ENCODE peak calls at places on chromosomes 1 and 21, in eight cellular contexts. One of them, this sample, is unnamed.

GRCh38 chr1:22048351-22049192 is 3.9 kb upstream of the CDC42 start:
- DNase-seq in sciatic nerve: no peak
- DNase-seq in Right ventricle myocardium superior: no peak
- DNase-seq in GM06990: no peak
- DNase-seq in stromal cell of bone marrow: no peak
- DNase-seq in hippocampal formation: no peak
- DNase-seq in anterior cingulate cortex: no peak
- DNase-seq in NCI-H1105: no peak
- DNase-seq in this sample: no peak

GRCh38 chr1:164801791-164802572 is 243.0 kb downstream of the PBX1 start:
- DNase-seq in hippocampal formation: peak; percentile 32
- DNase-seq in stromal cell of bone marrow: no peak
- DNase-seq in Right ventricle myocardium superior: no peak
- DNase-seq in anterior cingulate cortex: no peak
- DNase-seq in NCI-H1105: no peak
- DNase-seq in GM06990: no peak
- DNase-seq in sciatic nerve: no peak
- DNase-seq in this sample: no peak

GRCh38 chr1:39959651-39960333 is 4.8 kb downstream of the MFSD2A start:
- DNase-seq in stromal cell of bone marrow: no peak
- DNase-seq in sciatic nerve: no peak
- DNase-seq in Right ventricle myocardium superior: no peak
- DNase-seq in hippocampal formation: no peak
- DNase-seq in GM06990: no peak
- DNase-seq in anterior cingulate cortex: no peak
- DNase-seq in NCI-H1105: no peak
- DNase-seq in this sample: no peak

GRCh38 chr21:43979654-43980053 is 32.5 kb upstream of the TRAPPC10 start:
- DNase-seq in NCI-H1105: no peak
- DNase-seq in sciatic nerve: no peak
- DNase-seq in hippocampal formation: no peak
- DNase-seq in GM06990: no peak
- DNase-seq in stromal cell of bone marrow: no peak
- DNase-seq in Right ventricle myocardium superior: no peak
- DNase-seq in anterior cingulate cortex: peak; percentile 15
- DNase-seq in this sample: no peak

GRCh38 chr21:37207441-37208009 is 59.6 kb downstream of the VPS26C start:
- DNase-seq in Right ventricle myocardium superior: no peak
- DNase-seq in NCI-H1105: no peak
- DNase-seq in hippocampal formation: no peak
- DNase-seq in sciatic nerve: no peak
- DNase-seq in stromal cell of bone marrow: no peak
- DNase-seq in GM06990: peak; percentile 68
- DNase-seq in anterior cingulate cortex: no peak
- DNase-seq in this sample: peak; percentile 35

GRCh38 chr1:38728176-38728908 is 131.2 kb downstream of the RRAGC start:
- DNase-seq in stromal cell of bone marrow: peak; percentile 65
- DNase-seq in sciatic nerve: peak; percentile 73
- DNase-seq in hippocampal formation: peak; percentile 8
- DNase-seq in GM06990: no peak
- DNase-seq in anterior cingulate cortex: peak; percentile 53
- DNase-seq in NCI-H1105: no peak
- DNase-seq in Right ventricle myocardium superior: peak; percentile 64
- DNase-seq in this sample: peak; percentile 12

GRCh38 chr1:67685558-67686271 is 714 bp downstream of the GADD45A start:
- DNase-seq in GM06990: peak; percentile 65
- DNase-seq in sciatic nerve: peak; percentile 80
- DNase-seq in Right ventricle myocardium superior: peak; percentile 66
- DNase-seq in hippocampal formation: no peak
- DNase-seq in stromal cell of bone marrow: no peak
- DNase-seq in anterior cingulate cortex: peak; percentile 62
- DNase-seq in NCI-H1105: no peak
- DNase-seq in this sample: peak; percentile 53

GRCh38 chr1:41538741-41539415 is 54.4 kb upstream of the EDN2 start:
- DNase-seq in hippocampal formation: no peak
- DNase-seq in sciatic nerve: peak; percentile 39
- DNase-seq in GM06990: no peak
- DNase-seq in NCI-H1105: no peak
- DNase-seq in stromal cell of bone marrow: no peak
- DNase-seq in Right ventricle myocardium superior: no peak
- DNase-seq in anterior cingulate cortex: no peak
- DNase-seq in this sample: peak; percentile 2

GRCh38 chr1:19596065-19596718 is 47.9 kb upstream of the NBL1 start:
- DNase-seq in stromal cell of bone marrow: no peak
- DNase-seq in GM06990: no peak
- DNase-seq in NCI-H1105: peak; percentile 26
- DNase-seq in hippocampal formation: peak; percentile 72
- DNase-seq in sciatic nerve: no peak
- DNase-seq in anterior cingulate cortex: no peak
- DNase-seq in Right ventricle myocardium superior: no peak
- DNase-seq in this sample: no peak

GRCh38 chr1:17563494-17564281 is 24.2 kb downstream of the ARHGEF10L start:
- DNase-seq in Right ventricle myocardium superior: peak; percentile 76
- DNase-seq in NCI-H1105: no peak
- DNase-seq in anterior cingulate cortex: no peak
- DNase-seq in stromal cell of bone marrow: no peak
- DNase-seq in hippocampal formation: peak; percentile 11
- DNase-seq in GM06990: no peak
- DNase-seq in sciatic nerve: no peak
- DNase-seq in this sample: peak; percentile 65

GRCh38 chr1:44002606-44003157 is 11.3 kb downstream of the CCDC24 start:
- DNase-seq in NCI-H1105: no peak
- DNase-seq in Right ventricle myocardium superior: no peak
- DNase-seq in hippocampal formation: no peak
- DNase-seq in anterior cingulate cortex: no peak
- DNase-seq in sciatic nerve: no peak
- DNase-seq in GM06990: no peak
- DNase-seq in stromal cell of bone marrow: no peak
- DNase-seq in this sample: no peak

GRCh38 chr1:154520333-154520732 is 18.1 kb upstream of the SHE start:
- DNase-seq in stromal cell of bone marrow: peak; percentile 18
- DNase-seq in sciatic nerve: no peak
- DNase-seq in hippocampal formation: no peak
- DNase-seq in anterior cingulate cortex: no peak
- DNase-seq in NCI-H1105: no peak
- DNase-seq in GM06990: no peak
- DNase-seq in Right ventricle myocardium superior: no peak
- DNase-seq in this sample: no peak

GRCh38 chr1:86583593-86583992 is 36.7 kb downstream of the CLCA4 start:
- DNase-seq in GM06990: no peak
- DNase-seq in hippocampal formation: no peak
- DNase-seq in sciatic nerve: no peak
- DNase-seq in Right ventricle myocardium superior: no peak
- DNase-seq in anterior cingulate cortex: no peak
- DNase-seq in stromal cell of bone marrow: no peak
- DNase-seq in NCI-H1105: no peak
- DNase-seq in this sample: no peak

GRCh38 chr1:98386675-98387440 is 274.7 kb upstream of the SNX7 start:
- DNase-seq in stromal cell of bone marrow: no peak
- DNase-seq in Right ventricle myocardium superior: no peak
- DNase-seq in sciatic nerve: no peak
- DNase-seq in NCI-H1105: peak; percentile 22
- DNase-seq in hippocampal formation: no peak
- DNase-seq in anterior cingulate cortex: no peak
- DNase-seq in GM06990: no peak
- DNase-seq in this sample: no peak

GRCh38 chr1:19353596-19353995 is 41.5 kb downstream of the SLC66A1 start:
- DNase-seq in GM06990: no peak
- DNase-seq in hippocampal formation: no peak
- DNase-seq in sciatic nerve: no peak
- DNase-seq in anterior cingulate cortex: no peak
- DNase-seq in NCI-H1105: no peak
- DNase-seq in stromal cell of bone marrow: no peak
- DNase-seq in Right ventricle myocardium superior: no peak
- DNase-seq in this sample: no peak

GRCh38 chr1:111406325-111406768 is 21.2 kb downstream of the OVGP1 start:
- DNase-seq in NCI-H1105: peak; percentile 3
- DNase-seq in Right ventricle myocardium superior: no peak
- DNase-seq in sciatic nerve: no peak
- DNase-seq in stromal cell of bone marrow: no peak
- DNase-seq in anterior cingulate cortex: no peak
- DNase-seq in hippocampal formation: no peak
- DNase-seq in GM06990: peak; percentile 64
- DNase-seq in this sample: peak; percentile 91

GRCh38 chr1:38865112-38865715 is 5.6 kb upstream of the RRAGC start:
- DNase-seq in hippocampal formation: no peak
- DNase-seq in NCI-H1105: no peak
- DNase-seq in sciatic nerve: no peak
- DNase-seq in stromal cell of bone marrow: no peak
- DNase-seq in Right ventricle myocardium superior: no peak
- DNase-seq in GM06990: no peak
- DNase-seq in anterior cingulate cortex: no peak
- DNase-seq in this sample: no peak

GRCh38 chr1:83742446-83742845 is 256.5 kb downstream of the TTLL7 start:
- DNase-seq in GM06990: no peak
- DNase-seq in stromal cell of bone marrow: peak; percentile 6
- DNase-seq in Right ventricle myocardium superior: no peak
- DNase-seq in NCI-H1105: no peak
- DNase-seq in anterior cingulate cortex: no peak
- DNase-seq in sciatic nerve: no peak
- DNase-seq in hippocampal formation: no peak
- DNase-seq in this sample: no peak

GRCh38 chr1:200960236-200960947 is 63.1 kb downstream of the KIF21B start:
- DNase-seq in stromal cell of bone marrow: no peak
- DNase-seq in sciatic nerve: no peak
- DNase-seq in GM06990: no peak
- DNase-seq in Right ventricle myocardium superior: no peak
- DNase-seq in NCI-H1105: no peak
- DNase-seq in hippocampal formation: no peak
- DNase-seq in anterior cingulate cortex: no peak
- DNase-seq in this sample: no peak

GRCh38 chr1:230171337-230172015 is 104.4 kb downstream of the GALNT2 start:
- DNase-seq in Right ventricle myocardium superior: no peak
- DNase-seq in hippocampal formation: no peak
- DNase-seq in sciatic nerve: no peak
- DNase-seq in anterior cingulate cortex: no peak
- DNase-seq in GM06990: no peak
- DNase-seq in NCI-H1105: no peak
- DNase-seq in stromal cell of bone marrow: peak; percentile 34
- DNase-seq in this sample: no peak

GRCh38 chr21:45161039-45161945 is 86.9 kb downstream of the ADARB1 start:
- DNase-seq in GM06990: no peak
- DNase-seq in stromal cell of bone marrow: no peak
- DNase-seq in sciatic nerve: no peak
- DNase-seq in anterior cingulate cortex: no peak
- DNase-seq in NCI-H1105: no peak
- DNase-seq in Right ventricle myocardium superior: no peak
- DNase-seq in hippocampal formation: no peak
- DNase-seq in this sample: no peak

GRCh38 chr1:92923664-92924063 is 37.6 kb downstream of the DIPK1A start:
- DNase-seq in Right ventricle myocardium superior: no peak
- DNase-seq in GM06990: no peak
- DNase-seq in hippocampal formation: no peak
- DNase-seq in anterior cingulate cortex: no peak
- DNase-seq in sciatic nerve: no peak
- DNase-seq in stromal cell of bone marrow: no peak
- DNase-seq in NCI-H1105: no peak
- DNase-seq in this sample: no peak

GRCh38 chr1:234770031-234770795 is 160.2 kb upstream of the IRF2BP2 start:
- DNase-seq in GM06990: no peak
- DNase-seq in anterior cingulate cortex: no peak
- DNase-seq in sciatic nerve: no peak
- DNase-seq in hippocampal formation: no peak
- DNase-seq in stromal cell of bone marrow: no peak
- DNase-seq in Right ventricle myocardium superior: no peak
- DNase-seq in NCI-H1105: no peak
- DNase-seq in this sample: no peak

GRCh38 chr1:17189632-17190525 is 15.0 kb upstream of the PADI1 start:
- DNase-seq in NCI-H1105: no peak
- DNase-seq in hippocampal formation: no peak
- DNase-seq in GM06990: no peak
- DNase-seq in sciatic nerve: no peak
- DNase-seq in Right ventricle myocardium superior: no peak
- DNase-seq in stromal cell of bone marrow: peak; percentile 93
- DNase-seq in anterior cingulate cortex: no peak
- DNase-seq in this sample: no peak

This sample was measured in body of pancreas.